ENCODE peak calls at places on chromosomes 16 and 17, in four cellular contexts. Z, D, L and A are unnamed samples.

GRCh38 chr16:17403156-17403809 is 67.5 kb downstream of the XYLT1 start:
- DNase-seq in Z (no peak), D (no peak), L (no peak), A (no peak)

GRCh38 chr17:1752425-1752941 is 9.4 kb upstream of the SERPINF1 start:
- DNase-seq in Z (no peak), D (no peak), L (no peak), A (no peak)

GRCh38 chr16:56311208-56312027 is 113.9 kb downstream of the AMFR start:
- DNase-seq in Z (peak), D (no peak), L (no peak), A (no peak)

GRCh38 chr16:11670171-11671131 is 2.2 kb downstream of the SNN start:
- DNase-seq in Z (no peak), D (peak), L (no peak), A (no peak)

GRCh38 chr17:78528541-78528940 is 48.7 kb downstream of the DNAH17 start:
- DNase-seq in Z (no peak), D (no peak), L (peak), A (no peak)

GRCh38 chr16:74660383-74660782 is 6.3 kb downstream of the RFWD3 start:
- DNase-seq in Z (no peak), D (no peak), L (no peak), A (no peak)

GRCh38 chr17:49616546-49617205 is 41.0 kb downstream of the NXPH3 start:
- DNase-seq in Z (no peak), D (no peak), L (no peak), A (no peak)

GRCh38 chr17:44558349-44559287 is 1.3 kb downstream of the FZD2 start:
- DNase-seq in Z (peak), D (no peak), L (no peak), A (no peak)

GRCh38 chr16:57284952-57285263 is 436 bp upstream of the PLLP start:
- DNase-seq in Z (no peak), D (no peak), L (no peak), A (no peak)

GRCh38 chr16:29649560-29650494 is 13.2 kb upstream of the SPN start:
- DNase-seq in Z (no peak), D (no peak), L (no peak), A (no peak)

GRCh38 chr17:64736804-64737492 is 74.8 kb upstream of the SMURF2 start:
- DNase-seq in Z (peak), D (no peak), L (no peak), A (peak)

GRCh38 chr17:1228752-1229353 is 41.4 kb upstream of the BHLHA9 start:
- DNase-seq in Z (no peak), D (no peak), L (no peak), A (no peak)

GRCh38 chr17:69592692-69593350 is 178.3 kb downstream of the MAP2K6 start:
- DNase-seq in Z (no peak), D (no peak), L (no peak), A (no peak)

GRCh38 chr17:35743911-35744328 is 9.1 kb downstream of the GAS2L2 start:
- DNase-seq in Z (peak), D (no peak), L (peak), A (no peak)

GRCh38 chr17:74860999-74861553 is 1.4 kb upstream of the GRIN2C start:
- DNase-seq in Z (peak), D (no peak), L (no peak), A (no peak)

GRCh38 chr16:53084736-53085538 is 30.1 kb downstream of the CHD9 start:
- DNase-seq in Z (no peak), D (no peak), L (no peak), A (no peak)

GRCh38 chr17:10125761-10126553 is 72.4 kb downstream of the GAS7 start:
- DNase-seq in Z (no peak), D (no peak), L (no peak), A (no peak)

GRCh38 chr16:29232811-29233704 is 173.5 kb downstream of the NPIPB11 start:
- DNase-seq in Z (no peak), D (no peak), L (no peak), A (no peak)

GRCh38 chr16:28200661-28201060 is 11.1 kb downstream of the XPO6 start:
- DNase-seq in Z (no peak), D (no peak), L (no peak), A (no peak)

GRCh38 chr17:4551796-4552525 is 3.2 kb downstream of the MYBBP1A start:
- DNase-seq in Z (no peak), D (no peak), L (no peak), A (no peak)

GRCh38 chr16:22194707-22195444 is 11.2 kb upstream of the EEF2K start:
- DNase-seq in Z (no peak), D (peak), L (no peak), A (no peak)

GRCh38 chr17:50290074-50290702 is 15.9 kb downstream of the TMEM92 start:
- DNase-seq in Z (no peak), D (no peak), L (no peak), A (no peak)

GRCh38 chr16:81405702-81406113 is 38.9 kb upstream of the CMIP start:
- DNase-seq in Z (peak), D (no peak), L (peak), A (peak)

GRCh38 chr16:20726661-20727060 is 15.0 kb downstream of the THUMPD1 start:
- DNase-seq in Z (no peak), D (no peak), L (no peak), A (no peak)

GRCh38 chr16:4736546-4736945 is 2.2 kb downstream of the DNAAF8 start:
- DNase-seq in Z (no peak), D (no peak), L (no peak), A (no peak)

GRCh38 chr17:28912281-28912937 is 9.5 kb upstream of the DHRS13 start:
- DNase-seq in Z (peak), D (no peak), L (peak), A (no peak)

GRCh38 chr17:43829738-43830137 is 3.2 kb downstream of the MPP3 start:
- DNase-seq in Z (no peak), D (no peak), L (no peak), A (no peak)

DNA sequence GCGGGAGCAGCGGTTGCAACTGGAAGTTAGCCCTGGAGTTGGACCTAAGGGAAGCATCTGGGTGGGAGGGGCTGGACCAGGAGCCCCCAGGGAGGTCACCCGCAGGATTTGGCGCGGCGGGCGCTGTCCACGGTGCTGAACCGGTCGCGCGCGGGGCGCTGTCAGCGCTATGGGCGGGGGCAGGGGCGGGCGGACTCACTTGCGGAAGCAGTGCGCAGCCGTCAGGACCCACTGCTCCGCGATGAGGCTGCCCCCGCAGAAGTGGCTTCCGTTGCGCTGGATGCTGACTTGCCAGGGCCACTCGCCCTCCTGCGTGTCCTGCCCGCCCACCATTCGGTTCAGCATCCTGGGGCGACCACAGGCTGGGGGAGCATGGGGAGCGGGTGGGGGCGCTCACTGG is 4.5 kb downstream of the PRSS27 start:
- DNase-seq in Z (peak), D (no peak), L (peak), A (no peak)
- TF ChIP-seq ETV6 in Z (no peak), D (no peak), L (no peak), A (no peak)

GRCh38 chr17:67588326-67588725 is 129.4 kb upstream of the NOL11 start:
- DNase-seq in Z (no peak), D (no peak), L (no peak), A (no peak)

GRCh38 chr17:67582632-67583230 is 135.0 kb upstream of the NOL11 start:
- DNase-seq in Z (no peak), D (no peak), L (no peak), A (no peak)

GRCh38 chr17:67585077-67585602 is 132.6 kb upstream of the NOL11 start:
- DNase-seq in Z (no peak), D (no peak), L (no peak), A (no peak)
- TF ChIP-seq ETV6 in Z (no peak), D (no peak), L (no peak), A (no peak)

DNA sequence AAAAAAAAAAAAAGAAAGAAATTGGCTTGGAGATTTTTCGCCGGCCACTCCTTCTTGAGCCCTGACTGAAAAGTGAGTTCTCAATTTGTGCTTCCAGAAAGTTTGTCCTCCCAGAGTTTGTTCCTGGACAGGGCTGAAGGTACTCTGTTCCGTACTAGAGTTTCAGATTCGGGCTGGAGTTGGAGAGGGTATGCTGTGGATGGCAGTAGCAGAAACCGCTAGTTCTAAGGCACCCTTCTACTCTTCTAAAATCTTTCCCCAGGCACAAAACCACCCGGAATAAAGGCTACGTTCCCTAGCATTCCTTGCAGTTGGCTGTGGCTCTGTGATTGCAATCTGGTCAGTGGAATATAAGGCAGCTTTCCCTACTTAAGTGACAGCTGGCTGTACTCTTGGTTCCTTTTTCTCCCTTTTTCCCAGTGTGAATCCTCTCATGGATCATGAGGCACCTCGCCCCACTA is 710 bp upstream of the HEATR6 start:
- DNase-seq in Z (no peak), D (no peak), L (no peak), A (no peak)
- TF ChIP-seq ETV6 in Z (no peak), D (no peak), L (no peak), A (no peak)

DNA sequence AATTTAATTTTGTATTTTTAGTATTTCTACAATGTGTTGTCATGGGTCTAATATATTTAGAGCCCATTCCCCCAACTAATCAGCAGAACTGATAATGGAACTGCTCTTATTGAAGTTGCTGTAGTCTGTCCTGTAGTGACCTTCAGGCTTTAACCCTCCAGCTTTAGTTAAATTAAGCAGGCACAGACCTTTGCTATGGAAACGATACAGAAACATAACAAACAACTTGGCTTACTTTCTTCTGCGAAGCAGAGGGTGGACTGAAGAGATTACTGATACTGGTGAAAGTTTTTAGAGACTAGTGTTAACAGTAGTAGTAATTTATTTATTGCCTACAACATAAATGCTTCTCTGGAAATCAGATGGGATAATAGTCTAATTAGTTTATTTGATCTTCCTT is 61.4 kb downstream of the NFATC3 start:
- DNase-seq in Z (no peak), D (no peak), L (no peak), A (peak)
- TF ChIP-seq ETV6 in Z (no peak), D (no peak), L (no peak), A (no peak)

GRCh38 chr17:81044764-81045589 is 10.0 kb downstream of the BAIAP2 start:
- DNase-seq in Z (no peak), D (no peak), L (no peak), A (peak)
- TF ChIP-seq ETV6 in Z (no peak), D (no peak), L (no peak), A (no peak)

GRCh38 chr17:63189082-63189481 is 223.0 kb downstream of the TANC2 start:
- DNase-seq in Z (no peak), D (no peak), L (no peak), A (no peak)
- TF ChIP-seq ETV6 in Z (no peak), D (no peak), L (no peak), A (no peak)

GRCh38 chr17:17313350-17313991 is 10.3 kb downstream of the NT5M start:
- DNase-seq in Z (peak), D (no peak), L (peak), A (peak)
- TF ChIP-seq ETV6 in Z (no peak), D (no peak), L (no peak), A (no peak)

DNA sequence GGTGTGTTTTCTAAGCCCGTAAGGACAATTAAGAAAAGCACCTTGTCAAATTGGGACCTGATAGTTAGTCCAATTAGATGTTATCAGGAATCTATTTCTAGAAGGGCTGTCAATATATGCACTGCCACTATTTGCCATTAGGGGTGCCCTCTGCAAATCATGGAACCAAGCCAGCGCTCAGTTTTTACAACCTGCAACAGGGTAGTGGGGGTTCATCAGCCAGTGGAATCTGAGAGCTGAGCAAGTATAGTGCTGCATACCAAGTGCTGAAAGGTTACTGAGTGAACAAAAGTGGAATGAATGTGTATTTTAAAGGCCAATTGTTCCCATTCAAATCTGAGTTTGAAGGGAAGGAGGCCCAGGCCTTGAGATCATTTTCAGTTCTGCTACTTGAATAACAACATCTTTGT is 10.4 kb downstream of the PRR11 start:
- DNase-seq in Z (peak), D (peak), L (no peak), A (peak)
- TF ChIP-seq ETV6 in Z (no peak), D (no peak), L (no peak), A (no peak)

GRCh38 chr16:50309527-50310307 is 43.4 kb downstream of the ADCY7 start:
- DNase-seq in Z (no peak), D (no peak), L (no peak), A (peak)

GRCh38 chr16:50306287-50306686 is 39.9 kb downstream of the ADCY7 start:
- DNase-seq in Z (no peak), D (no peak), L (no peak), A (no peak)

GRCh38 chr16:50310308-50311133 is 44.2 kb downstream of the ADCY7 start:
- DNase-seq in Z (no peak), D (no peak), L (no peak), A (peak)

GRCh38 chr16:50309156-50309526 is 42.8 kb downstream of the ADCY7 start:
- DNase-seq in Z (no peak), D (no peak), L (no peak), A (no peak)

GRCh38 chr16:50308237-50308965 is 42.0 kb downstream of the ADCY7 start:
- DNase-seq in Z (no peak), D (no peak), L (no peak), A (no peak)
- TF ChIP-seq ETV6 in Z (no peak), D (no peak), L (no peak), A (no peak)

DNA sequence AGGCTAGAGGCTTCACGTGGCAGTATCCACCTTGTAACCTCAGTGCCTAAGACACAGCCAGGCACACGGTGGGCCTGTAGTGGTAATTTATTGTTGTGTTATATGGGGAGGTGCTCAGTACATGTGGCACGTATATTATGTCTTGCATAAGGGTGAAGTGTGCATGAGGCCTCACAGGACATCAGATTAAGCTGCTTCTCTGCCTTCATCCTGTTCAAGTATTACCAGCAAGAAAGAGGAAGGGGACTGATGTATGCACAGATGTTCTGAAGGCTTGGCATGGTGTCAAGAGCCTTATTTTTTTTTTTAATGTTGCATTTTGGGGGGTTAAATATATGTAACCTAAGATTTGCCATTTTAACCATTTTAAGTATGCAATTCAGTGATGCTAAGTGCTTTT is 71.6 kb downstream of the ABCC1 start:
- DNase-seq in Z (no peak), D (no peak), L (no peak), A (no peak)
- TF ChIP-seq ETV6 in Z (no peak), D (no peak), L (no peak), A (no peak)